ENCODE peak calls at places on chromosomes 11 and 22, in five cellular contexts. H is stomach; U is neuronal stem cell; J is mucosa of descending colon; S is effector memory CD4-positive, alpha-beta T cell. G is an unnamed sample. For H3K4me1 and H3K36me3, the result is how much of the 10 kb centered on the place peaks cover.

GRCh38 chr11:98979212-98979611 is 41.5 kb upstream of the CNTN5 start:
- DNase-seq in H (no peak), U (no peak), J (no peak), S (no peak), G (no peak)

GRCh38 chr22:46914916-46915894 is 152.8 kb downstream of the TBC1D22A start:
- DNase-seq in H (no peak), U (no peak), J (no peak), S (no peak), G (no peak)

GRCh38 chr22:20230777-20231420 is 37.2 kb downstream of the RTN4R start:
- DNase-seq in H (no peak), U (no peak), J (no peak), S (no peak), G (no peak)

GRCh38 chr11:19934828-19935259 is 222.2 kb downstream of the NAV2 start:
- DNase-seq in H (no peak), U (no peak), J (no peak), S (no peak), G (no peak)

GRCh38 chr22:50032109-50032871 is 19.7 kb upstream of the IL17REL start:
- DNase-seq in H (no peak), U (no peak), J (no peak), S (no peak), G (no peak)

GRCh38 chr11:121059605-121060004 is 35.7 kb downstream of the TBCEL start:
- DNase-seq in H (no peak), U (no peak), J (no peak), S (no peak), G (no peak)

GRCh38 chr22:19215360-19215759 is 36.8 kb upstream of the SLC25A1 start:
- DNase-seq in H (no peak), U (no peak), J (no peak), S (no peak), G (no peak)

GRCh38 chr11:68002943-68003845 is 703 bp downstream of the UNC93B1 start:
- DNase-seq in H (peak), U (no peak), J (peak), S (peak), G (peak)

GRCh38 chr22:47601666-47602065 is 839.2 kb downstream of the TBC1D22A start:
- DNase-seq in H (peak), U (no peak), J (no peak), S (no peak), G (no peak)

GRCh38 chr11:108313444-108313843 is 90.6 kb downstream of the ATM start:
- DNase-seq in H (no peak), U (no peak), J (no peak), S (no peak), G (no peak)

GRCh38 chr11:94840209-94840608 is 72.1 kb downstream of the AMOTL1 start:
- DNase-seq in H (no peak), U (no peak), J (no peak), S (no peak), G (no peak)

GRCh38 chr11:2587132-2587930 is 112.5 kb downstream of the KCNQ1OT1 start:
- DNase-seq in H (peak), U (no peak), J (peak), S (no peak), G (no peak)

GRCh38 chr22:25716637-25717036 is 25.4 kb upstream of the MYO18B start:
- DNase-seq in H (no peak), U (no peak), J (no peak), S (no peak), G (no peak)

GRCh38 chr11:77473801-77474508 is at the start of gene PAK1:
- DNase-seq in H (peak), U (peak), J (peak), S (peak), G (peak)

GRCh38 chr11:128236506-128237498 is 350.6 kb downstream of the ETS1 start:
- DNase-seq in H (no peak), U (no peak), J (no peak), S (no peak), G (no peak)

GRCh38 chr22:40331706-40332105 is 14.6 kb upstream of the ADSL start:
- DNase-seq in H (no peak), U (no peak), J (no peak), S (no peak), G (no peak)

GRCh38 chr22:45966320-45966891 is 10.6 kb downstream of the WNT7B start:
- DNase-seq in H (no peak), U (no peak), J (no peak), S (no peak), G (peak)

GRCh38 chr11:103618532-103618931 is 417.9 kb upstream of the DDI1 start:
- DNase-seq in H (no peak), U (no peak), J (no peak), S (no peak), G (no peak)

GRCh38 chr11:118436639-118437045 is 350 bp downstream of the KMT2A start:
- DNase-seq in H (no peak), U (peak), J (peak), S (peak), G (peak)

GRCh38 chr11:117861151-117862018 is 15.1 kb downstream of the FXYD6 start:
- DNase-seq in H (peak), U (peak), J (no peak), S (no peak), G (no peak)

GRCh38 chr11:31910950-31911576 is 99.9 kb upstream of the PAX6 start:
- DNase-seq in H (no peak), U (no peak), J (no peak), S (no peak), G (no peak)

GRCh38 chr11:61617515-61617914 is 36.6 kb upstream of the SYT7 start:
- DNase-seq in H (no peak), U (no peak), J (no peak), S (no peak), G (no peak)

GRCh38 chr11:61621917-61622585 is 41.2 kb upstream of the SYT7 start:
- DNase-seq in H (no peak), U (no peak), J (no peak), S (no peak), G (peak)

GRCh38 chr11:61619827-61620226 is 39.0 kb upstream of the SYT7 start:
- DNase-seq in H (no peak), U (no peak), J (no peak), S (no peak), G (no peak)

GRCh38 chr11:61616443-61616842 is 35.6 kb upstream of the SYT7 start:
- DNase-seq in H (no peak), U (no peak), J (no peak), S (no peak), G (no peak)

GRCh38 chr11:61618991-61619390 is 38.1 kb upstream of the SYT7 start:
- DNase-seq in H (no peak), U (no peak), J (no peak), S (no peak), G (no peak)
- H3K4me1 ChIP-seq in H (under half), U (under half), J (under half), S (under half), G (under half)

DNA sequence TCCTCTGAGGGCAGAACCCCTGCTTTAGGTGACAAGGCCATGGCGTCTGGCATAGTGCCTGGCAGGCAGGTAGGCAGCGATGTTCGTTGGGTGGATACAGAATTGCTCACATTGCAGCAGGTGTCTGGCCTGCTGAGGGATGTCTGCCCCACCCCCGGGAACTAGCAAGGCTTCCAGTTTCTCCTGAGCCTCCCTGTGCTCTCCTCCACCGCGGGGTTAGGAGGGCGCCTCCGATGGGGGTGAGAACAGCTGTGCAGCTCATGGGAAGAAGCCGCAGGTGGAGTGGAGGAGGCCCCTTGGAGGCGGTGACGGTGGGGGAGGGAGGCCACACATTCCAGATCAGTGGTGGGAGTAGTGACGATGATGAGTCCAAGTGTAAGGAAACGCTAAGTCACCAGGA is 48.3 kb upstream of the JAM3 start:
- DNase-seq in H (no peak), U (no peak), J (no peak), S (no peak), G (no peak)
- H3K36me3 ChIP-seq in H (under half), U (under half), J (under half), S (under half), G (under half)

GRCh38 chr22:27783436-27784098 is 18.0 kb downstream of the MN1 start:
- DNase-seq in H (no peak), U (no peak), J (no peak), S (no peak), G (no peak)
- H3K4me1 ChIP-seq in H (under half), U (under half), J (under half), S (under half), G (under half)

GRCh38 chr11:762421-763072 is 14.7 kb downstream of the GATD1 start:
- DNase-seq in H (peak), U (no peak), J (peak), S (no peak), G (peak)

GRCh38 chr11:763549-764321 is 13.6 kb downstream of the GATD1 start:
- DNase-seq in H (no peak), U (no peak), J (peak), S (no peak), G (no peak)

GRCh38 chr11:763073-763463 is 14.2 kb downstream of the GATD1 start:
- DNase-seq in H (peak), U (no peak), J (peak), S (no peak), G (no peak)

GRCh38 chr11:764322-765024 is 12.8 kb downstream of the GATD1 start:
- DNase-seq in H (no peak), U (no peak), J (no peak), S (no peak), G (peak)

GRCh38 chr11:761526-762108 is 14.4 kb downstream of the TALDO1 start:
- DNase-seq in H (no peak), U (no peak), J (no peak), S (no peak), G (no peak)
- H3K36me3 ChIP-seq in H (half or more), U (half or more), J (under half), S (under half), G (under half)

DNA sequence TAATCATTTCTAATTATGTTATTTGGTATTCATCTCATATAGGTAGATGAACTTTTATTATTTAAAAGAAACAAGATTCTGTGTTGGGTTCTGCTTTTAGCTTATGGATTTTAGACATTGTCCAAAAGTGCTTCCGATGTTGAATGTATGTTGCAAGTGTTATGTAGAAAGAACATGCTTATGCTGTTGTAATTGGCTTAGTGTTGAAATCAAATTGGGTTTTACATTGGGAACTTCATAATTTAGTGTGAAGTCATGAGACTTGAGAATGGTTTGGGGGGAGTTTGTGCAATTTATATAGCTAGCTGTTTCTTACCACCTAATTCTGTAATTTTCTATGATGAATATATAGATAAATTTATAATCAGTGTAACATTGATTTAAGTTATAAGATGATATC is 3.6 kb downstream of the MTMR3 start:
- DNase-seq in H (no peak), U (no peak), J (no peak), S (no peak), G (no peak)
- H3K4me1 ChIP-seq in H (under half), U (under half), J (under half), S (under half), G (under half)

G was measured in pancreas.